ENCODE peak calls at places on chromosomes 1 and 21, in nine cellular contexts. One of them, this sample, is unnamed.

GRCh38 chr1:85275701-85276289 is 637 bp downstream of the BCL10 start:
- DNase-seq in neuronal stem cell: peak
- DNase-seq in dorsolateral prefrontal cortex: no peak
- DNase-seq in heart right ventricle: no peak
- DNase-seq in CD8-positive, alpha-beta T cell: peak
- DNase-seq in GM23248: peak
- DNase-seq in ovary: no peak
- DNase-seq in GM12865: peak
- DNase-seq in astrocyte: no peak
- DNase-seq in this sample: no peak

GRCh38 chr1:179327679-179328078 is 34.1 kb downstream of the SOAT1 start:
- DNase-seq in heart right ventricle: no peak
- DNase-seq in neuronal stem cell: no peak
- DNase-seq in GM12865: no peak
- DNase-seq in dorsolateral prefrontal cortex: no peak
- DNase-seq in CD8-positive, alpha-beta T cell: no peak
- DNase-seq in astrocyte: no peak
- DNase-seq in GM23248: no peak
- DNase-seq in ovary: no peak
- DNase-seq in this sample: no peak

GRCh38 chr1:101025283-101025679 is 303 bp downstream of the DPH5 start:
- DNase-seq in dorsolateral prefrontal cortex: no peak
- DNase-seq in GM12865: no peak
- DNase-seq in GM23248: peak
- DNase-seq in heart right ventricle: no peak
- DNase-seq in CD8-positive, alpha-beta T cell: peak
- DNase-seq in neuronal stem cell: peak
- DNase-seq in ovary: peak
- DNase-seq in astrocyte: no peak
- DNase-seq in this sample: no peak

GRCh38 chr1:162351443-162351842 is 25.2 kb downstream of the SPATA46 start:
- DNase-seq in neuronal stem cell: no peak
- DNase-seq in dorsolateral prefrontal cortex: no peak
- DNase-seq in astrocyte: no peak
- DNase-seq in GM23248: no peak
- DNase-seq in GM12865: no peak
- DNase-seq in heart right ventricle: no peak
- DNase-seq in CD8-positive, alpha-beta T cell: no peak
- DNase-seq in ovary: no peak
- DNase-seq in this sample: no peak

GRCh38 chr1:176517484-176517883 is 54.5 kb downstream of the PAPPA2 start:
- DNase-seq in neuronal stem cell: no peak
- DNase-seq in ovary: no peak
- DNase-seq in CD8-positive, alpha-beta T cell: no peak
- DNase-seq in astrocyte: peak
- DNase-seq in GM12865: peak
- DNase-seq in GM23248: peak
- DNase-seq in dorsolateral prefrontal cortex: no peak
- DNase-seq in heart right ventricle: no peak
- DNase-seq in this sample: peak

GRCh38 chr1:195899762-195900352 is 708.4 kb downstream of the KCNT2 start:
- DNase-seq in GM23248: peak
- DNase-seq in ovary: no peak
- DNase-seq in CD8-positive, alpha-beta T cell: no peak
- DNase-seq in heart right ventricle: no peak
- DNase-seq in dorsolateral prefrontal cortex: no peak
- DNase-seq in neuronal stem cell: no peak
- DNase-seq in GM12865: no peak
- DNase-seq in astrocyte: peak
- DNase-seq in this sample: peak

GRCh38 chr1:199403421-199404116 is 623.9 kb upstream of the NR5A2 start:
- DNase-seq in dorsolateral prefrontal cortex: no peak
- DNase-seq in CD8-positive, alpha-beta T cell: no peak
- DNase-seq in ovary: no peak
- DNase-seq in GM23248: peak
- DNase-seq in astrocyte: peak
- DNase-seq in neuronal stem cell: no peak
- DNase-seq in heart right ventricle: no peak
- DNase-seq in GM12865: no peak
- DNase-seq in this sample: peak

GRCh38 chr1:235617808-235618207 is 31.8 kb downstream of the GNG4 start:
- DNase-seq in GM23248: peak
- DNase-seq in GM12865: no peak
- DNase-seq in astrocyte: peak
- DNase-seq in ovary: no peak
- DNase-seq in neuronal stem cell: no peak
- DNase-seq in CD8-positive, alpha-beta T cell: no peak
- DNase-seq in heart right ventricle: no peak
- DNase-seq in dorsolateral prefrontal cortex: no peak
- DNase-seq in this sample: no peak

GRCh38 chr21:32770514-32771133 is 931 bp downstream of the PAXBP1 start:
- DNase-seq in astrocyte: peak
- DNase-seq in GM23248: peak
- DNase-seq in ovary: no peak
- DNase-seq in dorsolateral prefrontal cortex: no peak
- DNase-seq in GM12865: peak
- DNase-seq in neuronal stem cell: peak
- DNase-seq in heart right ventricle: no peak
- DNase-seq in CD8-positive, alpha-beta T cell: no peak
- DNase-seq in this sample: no peak

GRCh38 chr1:225299624-225300023 is 128.2 kb downstream of the LBR start:
- DNase-seq in neuronal stem cell: no peak
- DNase-seq in astrocyte: peak
- DNase-seq in dorsolateral prefrontal cortex: no peak
- DNase-seq in heart right ventricle: no peak
- DNase-seq in ovary: no peak
- DNase-seq in GM23248: peak
- DNase-seq in CD8-positive, alpha-beta T cell: no peak
- DNase-seq in GM12865: no peak
- DNase-seq in this sample: no peak

GRCh38 chr1:201353186-201353940 is 24.1 kb downstream of the TNNT2 start:
- DNase-seq in GM23248: no peak
- DNase-seq in ovary: no peak
- DNase-seq in CD8-positive, alpha-beta T cell: no peak
- DNase-seq in GM12865: no peak
- DNase-seq in heart right ventricle: no peak
- DNase-seq in dorsolateral prefrontal cortex: no peak
- DNase-seq in astrocyte: no peak
- DNase-seq in neuronal stem cell: no peak
- DNase-seq in this sample: no peak

GRCh38 chr1:246012271-246012854 is 494.7 kb downstream of the SMYD3 start:
- DNase-seq in ovary: no peak
- DNase-seq in GM23248: peak
- DNase-seq in GM12865: peak
- DNase-seq in dorsolateral prefrontal cortex: no peak
- DNase-seq in heart right ventricle: no peak
- DNase-seq in astrocyte: no peak
- DNase-seq in CD8-positive, alpha-beta T cell: no peak
- DNase-seq in neuronal stem cell: peak
- DNase-seq in this sample: no peak

GRCh38 chr1:22380024-22380785 is 71.4 kb upstream of the ZBTB40 start:
- DNase-seq in neuronal stem cell: no peak
- DNase-seq in GM12865: no peak
- DNase-seq in dorsolateral prefrontal cortex: no peak
- DNase-seq in CD8-positive, alpha-beta T cell: no peak
- DNase-seq in heart right ventricle: no peak
- DNase-seq in astrocyte: no peak
- DNase-seq in ovary: no peak
- DNase-seq in GM23248: peak
- DNase-seq in this sample: no peak

GRCh38 chr1:27560271-27561125 is 43.4 kb downstream of the AHDC1 start:
- DNase-seq in astrocyte: no peak
- DNase-seq in dorsolateral prefrontal cortex: no peak
- DNase-seq in CD8-positive, alpha-beta T cell: no peak
- DNase-seq in neuronal stem cell: no peak
- DNase-seq in GM12865: no peak
- DNase-seq in ovary: no peak
- DNase-seq in GM23248: no peak
- DNase-seq in heart right ventricle: no peak
- DNase-seq in this sample: no peak

GRCh38 chr21:39972471-39972870 is 105.2 kb downstream of the PCP4 start:
- DNase-seq in ovary: no peak
- DNase-seq in neuronal stem cell: no peak
- DNase-seq in GM12865: no peak
- DNase-seq in dorsolateral prefrontal cortex: no peak
- DNase-seq in heart right ventricle: no peak
- DNase-seq in astrocyte: no peak
- DNase-seq in CD8-positive, alpha-beta T cell: no peak
- DNase-seq in GM23248: no peak
- DNase-seq in this sample: no peak
- H3K4me3 ChIP-seq in ovary: no peak
- H3K4me3 ChIP-seq in neuronal stem cell: no peak
- H3K4me3 ChIP-seq in GM12865: no peak
- H3K4me3 ChIP-seq in dorsolateral prefrontal cortex: no peak
- H3K4me3 ChIP-seq in heart right ventricle: no peak
- H3K4me3 ChIP-seq in astrocyte: no peak
- H3K4me3 ChIP-seq in CD8-positive, alpha-beta T cell: no peak
- H3K4me3 ChIP-seq in GM23248: no peak
- H3K4me3 ChIP-seq in this sample: no peak

DNA sequence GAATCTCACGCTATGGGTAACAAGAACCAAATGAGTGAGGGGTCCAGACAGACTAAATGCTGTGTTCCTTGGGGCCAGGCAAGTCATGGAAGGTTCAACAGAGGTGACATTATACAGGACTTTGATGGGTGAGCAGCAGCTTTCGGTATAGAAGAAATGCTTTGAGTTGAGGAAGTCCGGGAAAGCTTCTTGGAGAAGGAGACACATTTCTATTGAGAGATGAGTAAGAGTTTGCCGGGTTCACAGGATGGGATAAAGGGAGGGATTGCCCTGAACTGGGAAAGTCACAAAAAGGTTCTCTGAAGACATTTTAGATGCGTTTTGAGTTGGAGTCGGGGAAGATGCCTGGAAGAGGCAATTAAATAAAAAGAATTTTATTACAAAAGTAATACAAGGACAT is 580 bp upstream of the AZIN2 start:
- DNase-seq in ovary: no peak
- DNase-seq in dorsolateral prefrontal cortex: no peak
- DNase-seq in astrocyte: no peak
- DNase-seq in neuronal stem cell: no peak
- DNase-seq in GM12865: no peak
- DNase-seq in GM23248: no peak
- DNase-seq in CD8-positive, alpha-beta T cell: no peak
- DNase-seq in heart right ventricle: no peak
- DNase-seq in this sample: no peak
- H3K4me3 ChIP-seq in ovary: peak
- H3K4me3 ChIP-seq in dorsolateral prefrontal cortex: peak
- H3K4me3 ChIP-seq in astrocyte: peak
- H3K4me3 ChIP-seq in neuronal stem cell: peak
- H3K4me3 ChIP-seq in GM12865: peak
- H3K4me3 ChIP-seq in GM23248: peak
- H3K4me3 ChIP-seq in CD8-positive, alpha-beta T cell: peak
- H3K4me3 ChIP-seq in heart right ventricle: peak
- H3K4me3 ChIP-seq in this sample: peak

GRCh38 chr1:59936358-59936821 is 9.8 kb upstream of the CYP2J2 start:
- DNase-seq in astrocyte: no peak
- DNase-seq in ovary: no peak
- DNase-seq in GM12865: no peak
- DNase-seq in neuronal stem cell: no peak
- DNase-seq in GM23248: no peak
- DNase-seq in heart right ventricle: no peak
- DNase-seq in CD8-positive, alpha-beta T cell: no peak
- DNase-seq in dorsolateral prefrontal cortex: no peak
- DNase-seq in this sample: no peak
- H3K4me3 ChIP-seq in astrocyte: no peak
- H3K4me3 ChIP-seq in ovary: no peak
- H3K4me3 ChIP-seq in GM12865: no peak
- H3K4me3 ChIP-seq in neuronal stem cell: no peak
- H3K4me3 ChIP-seq in GM23248: no peak
- H3K4me3 ChIP-seq in heart right ventricle: no peak
- H3K4me3 ChIP-seq in CD8-positive, alpha-beta T cell: no peak
- H3K4me3 ChIP-seq in dorsolateral prefrontal cortex: no peak
- H3K4me3 ChIP-seq in this sample: no peak

GRCh38 chr1:154972213-154972516 is 1.6 kb upstream of the SHC1 start:
- DNase-seq in neuronal stem cell: no peak
- DNase-seq in astrocyte: no peak
- DNase-seq in ovary: no peak
- DNase-seq in dorsolateral prefrontal cortex: no peak
- DNase-seq in CD8-positive, alpha-beta T cell: no peak
- DNase-seq in GM23248: no peak
- DNase-seq in GM12865: no peak
- DNase-seq in heart right ventricle: no peak
- DNase-seq in this sample: no peak

GRCh38 chr1:154974086-154974807 is at the start of gene CKS1B:
- DNase-seq in neuronal stem cell: peak
- DNase-seq in dorsolateral prefrontal cortex: peak
- DNase-seq in GM23248: peak
- DNase-seq in ovary: peak
- DNase-seq in heart right ventricle: peak
- DNase-seq in GM12865: peak
- DNase-seq in astrocyte: peak
- DNase-seq in CD8-positive, alpha-beta T cell: peak
- DNase-seq in this sample: peak

GRCh38 chr1:154973344-154974085 is 966 bp upstream of the CKS1B start:
- DNase-seq in neuronal stem cell: peak
- DNase-seq in GM12865: peak
- DNase-seq in GM23248: peak
- DNase-seq in CD8-positive, alpha-beta T cell: peak
- DNase-seq in dorsolateral prefrontal cortex: peak
- DNase-seq in heart right ventricle: peak
- DNase-seq in astrocyte: peak
- DNase-seq in ovary: peak
- DNase-seq in this sample: peak

GRCh38 chr1:154971341-154971998 is 923 bp upstream of the SHC1 start:
- DNase-seq in astrocyte: no peak
- DNase-seq in CD8-positive, alpha-beta T cell: no peak
- DNase-seq in GM23248: peak
- DNase-seq in neuronal stem cell: no peak
- DNase-seq in dorsolateral prefrontal cortex: no peak
- DNase-seq in ovary: peak
- DNase-seq in heart right ventricle: no peak
- DNase-seq in GM12865: no peak
- DNase-seq in this sample: no peak

DNA sequence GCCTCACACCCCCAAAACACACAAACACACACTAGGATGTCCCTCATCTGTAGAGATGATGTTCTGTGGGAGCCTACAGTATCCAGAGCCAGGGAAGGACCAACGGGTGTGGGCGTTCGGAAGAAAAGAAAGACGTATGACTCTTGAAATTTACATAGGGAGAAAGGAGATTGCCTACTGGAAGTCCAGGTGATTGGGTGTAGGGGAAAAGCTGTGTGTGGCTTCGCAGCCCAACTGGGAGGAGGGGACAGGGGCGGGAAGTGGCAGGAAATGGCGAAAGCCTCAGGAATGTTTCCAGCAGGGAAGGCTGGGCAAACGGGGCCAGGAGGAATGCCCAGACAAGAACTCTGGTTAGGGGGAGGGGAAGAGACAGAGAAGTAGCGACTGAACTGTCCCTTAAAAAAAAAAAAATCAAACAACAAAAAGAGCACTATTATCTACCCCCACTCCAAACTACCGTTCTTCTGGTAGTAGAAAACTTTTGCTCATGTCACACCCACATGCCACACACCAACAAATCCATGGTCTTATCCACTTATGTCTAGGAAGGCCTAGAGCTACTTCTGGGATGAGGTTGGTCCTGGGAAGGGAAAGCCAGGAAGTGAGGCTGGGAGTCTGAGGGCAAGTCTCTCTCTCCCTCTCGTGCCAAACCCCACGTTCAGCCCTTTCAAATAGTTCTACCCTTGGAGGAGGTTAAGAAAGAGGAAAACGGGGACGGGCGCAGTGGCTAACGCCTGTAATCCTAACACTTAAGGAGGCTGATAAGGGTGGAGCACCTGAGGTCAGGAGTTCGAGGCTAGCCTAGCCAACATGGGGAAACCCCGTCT is 1.8 kb upstream of the CKS1B start:
- DNase-seq in GM23248: peak
- DNase-seq in neuronal stem cell: peak
- DNase-seq in ovary: peak
- DNase-seq in CD8-positive, alpha-beta T cell: no peak
- DNase-seq in dorsolateral prefrontal cortex: no peak
- DNase-seq in GM12865: no peak
- DNase-seq in astrocyte: peak
- DNase-seq in heart right ventricle: peak
- DNase-seq in this sample: peak
- H3K4me3 ChIP-seq in GM23248: peak
- H3K4me3 ChIP-seq in neuronal stem cell: peak
- H3K4me3 ChIP-seq in ovary: peak
- H3K4me3 ChIP-seq in CD8-positive, alpha-beta T cell: no peak
- H3K4me3 ChIP-seq in dorsolateral prefrontal cortex: no peak
- H3K4me3 ChIP-seq in GM12865: peak
- H3K4me3 ChIP-seq in astrocyte: peak
- H3K4me3 ChIP-seq in heart right ventricle: peak
- H3K4me3 ChIP-seq in this sample: peak

This sample was measured in BJ.